ENCODE peak calls at places on chromosomes 11 and 22, in seven cellular contexts. H is NCI-H460; O is RKO; Q is stimulated activated CD4-positive, alpha-beta T cell treated with anti-CD3 and anti-CD28 coated beads, Interleukin-4, amount 100 ng/mL, for 4 hours; V is Caco-2; S is NCI-H774; F is T follicular helper cell. B is an unnamed sample.

GRCh38 chr22:48720662-48721393 is 1106.8 kb downstream of the BRD1 start:
- DNase-seq in S (no peak), H (no peak), V (peak; percentile 12), F (no peak), Q (no peak), O (no peak), B (no peak)

GRCh38 chr22:41668971-41669911 is 19.4 kb downstream of the SNU13 start:
- DNase-seq in S (no peak), H (peak; percentile 18), F (no peak), Q (no peak), V (no peak), O (no peak), B (no peak)

GRCh38 chr11:9203715-9204311 is 61.3 kb downstream of the DENND5A start:
- DNase-seq in Q (no peak), S (no peak), O (no peak), V (no peak), F (no peak), H (no peak), B (no peak)

GRCh38 chr22:38424525-38425080 is 30.4 kb downstream of the KCNJ4 start:
- DNase-seq in H (no peak), V (no peak), S (no peak), Q (no peak), O (no peak), F (no peak), B (no peak)

GRCh38 chr22:37559901-37560681 is at the start of gene CDC42EP1:
- DNase-seq in Q (no peak), S (no peak), H (no peak), F (no peak), V (peak; percentile 64), O (peak; percentile 60), B (no peak)

GRCh38 chr11:35364101-35364780 is 55.1 kb downstream of the SLC1A2 start:
- DNase-seq in F (no peak), Q (no peak), H (no peak), O (peak; percentile 16), S (no peak), V (no peak), B (no peak)

GRCh38 chr11:132028380-132029240 is 658.2 kb downstream of the NTM start:
- DNase-seq in Q (no peak), S (peak; percentile 8), O (peak; percentile 58), F (no peak), H (peak; percentile 24), V (peak; percentile 53), B (no peak)

GRCh38 chr11:17683378-17684161 is 35.8 kb upstream of the MYOD1 start:
- DNase-seq in S (no peak), V (no peak), Q (no peak), H (peak; percentile 11), F (no peak), O (peak; percentile 83), B (no peak)

GRCh38 chr22:31068970-31069369 is 12.1 kb upstream of the SMTN start:
- DNase-seq in F (no peak), H (no peak), Q (no peak), V (no peak), S (no peak), O (no peak), B (no peak)

GRCh38 chr11:96122601-96123044 is 198.7 kb upstream of the MTMR2 start:
- DNase-seq in V (no peak), H (no peak), F (no peak), Q (no peak), O (no peak), S (no peak), B (no peak)

GRCh38 chr22:42990131-42990838 is 24.7 kb downstream of the PACSIN2 start:
- DNase-seq in V (no peak), H (peak; percentile 52), F (no peak), O (peak; percentile 90), S (no peak), Q (no peak), B (no peak)

GRCh38 chr11:1238767-1239595 is 16.1 kb downstream of the MUC5B start:
- DNase-seq in S (no peak), Q (no peak), V (peak; percentile 84), O (no peak), H (no peak), F (no peak), B (no peak)

GRCh38 chr11:68683086-68683951 is 1.0 kb upstream of the GAL start:
- DNase-seq in S (no peak), Q (no peak), F (no peak), V (peak; percentile 45), O (no peak), H (no peak), B (no peak)

GRCh38 chr11:122871302-122871701 is 11.3 kb upstream of the JHY start:
- DNase-seq in Q (no peak), H (no peak), S (no peak), V (no peak), F (no peak), O (no peak), B (no peak)

GRCh38 chr11:36465449-36466163 is 44.5 kb downstream of the TRAF6 start:
- DNase-seq in V (no peak), S (no peak), H (no peak), O (no peak), Q (no peak), F (no peak), B (no peak)

GRCh38 chr11:117837070-117837776 is 12.7 kb upstream of the FXYD2 start:
- DNase-seq in H (no peak), S (no peak), F (no peak), Q (no peak), O (no peak), V (peak; percentile 40), B (no peak)

GRCh38 chr22:30694638-30695350 is at the start of gene OSBP2:
- DNase-seq in Q (peak; percentile 35), O (peak; percentile 34), H (no peak), F (no peak), V (no peak), S (no peak), B (peak; percentile 12)

GRCh38 chr22:26416670-26417270 is 12.3 kb upstream of the ASPHD2 start:
- DNase-seq in F (no peak), O (peak; percentile 45), H (no peak), V (peak; percentile 60), Q (no peak), S (no peak), B (no peak)

GRCh38 chr11:1881442-1882264 is 10.0 kb downstream of the PRR33 start:
- DNase-seq in Q (no peak), F (no peak), H (no peak), V (peak; percentile 25), O (no peak), S (no peak), B (no peak)

GRCh38 chr22:48780597-48781277 is 1046.9 kb downstream of the BRD1 start:
- DNase-seq in S (no peak), V (no peak), Q (no peak), H (no peak), F (no peak), O (no peak), B (no peak)

GRCh38 chr22:27151407-27151806 is 494.0 kb downstream of the MIAT start:
- DNase-seq in V (no peak), O (no peak), Q (no peak), H (no peak), F (no peak), S (no peak), B (no peak)

GRCh38 chr11:93219440-93219839 is 21.6 kb upstream of the SLC36A4 start:
- DNase-seq in F (no peak), V (no peak), H (no peak), Q (no peak), O (no peak), S (no peak), B (no peak)

GRCh38 chr11:88174627-88175003 is 628 bp downstream of the RAB38 start:
- DNase-seq in S (peak; percentile 30), O (peak; percentile 90), F (no peak), Q (peak; percentile 38), H (peak; percentile 41), V (no peak), B (no peak)

GRCh38 chr11:17381156-17381555 is 7.3 kb downstream of the KCNJ11 start:
- DNase-seq in H (no peak), O (no peak), Q (no peak), S (no peak), F (no peak), V (no peak), B (no peak)

GRCh38 chr11:46733234-46733633 is 14.2 kb downstream of the F2 start:
- DNase-seq in O (no peak), S (no peak), H (no peak), F (no peak), V (no peak), Q (no peak), B (no peak)

GRCh38 chr11:60544077-60544476 is 28.9 kb downstream of the MS4A13 start:
- DNase-seq in H (no peak), S (no peak), Q (no peak), O (no peak), F (no peak), V (no peak), B (no peak)

GRCh38 chr11:112831969-112832368 is 129.3 kb upstream of the NCAM1 start:
- DNase-seq in V (no peak), F (no peak), Q (no peak), S (no peak), H (no peak), O (no peak), B (no peak)